ENCODE peak calls at places on chromosomes 11 and 22, in nine cellular contexts. T, U, Y, Q, X, K, M, O and J are unnamed samples.
A peak's percentile ranks its signal among the peaks of the same experiment; 100 is the strongest.

GRCh38 chr11:69918938-69919650 is 99.9 kb upstream of the FGF3 start:
- DNase-seq in Y (peak; percentile 25), K (peak; percentile 15), U (peak; percentile 82), O (peak; percentile 64), M (peak; percentile 7), Q (peak; percentile 34), T (peak; percentile 47), X (peak; percentile 89), J (peak; percentile 83)

GRCh38 chr22:43398246-43398645 is 13.6 kb upstream of the MPPED1 start:
- DNase-seq in Q (no peak), Y (no peak), U (no peak), X (no peak), K (no peak), M (no peak), O (no peak), T (no peak), J (no peak)

GRCh38 chr22:19291580-19292261 is at the start of gene CLTCL1:
- DNase-seq in K (no peak), T (peak; percentile 81), M (peak; percentile 54), X (peak; percentile 100), U (peak; percentile 82), Y (no peak), O (peak; percentile 60), Q (peak; percentile 34), J (peak; percentile 80)

GRCh38 chr22:46563381-46564083 is 26.1 kb upstream of the CELSR1 start:
- DNase-seq in M (peak; percentile 10), O (peak; percentile 72), K (no peak), Q (peak; percentile 66), Y (no peak), U (peak; percentile 87), T (no peak), X (peak; percentile 92), J (peak; percentile 87)

GRCh38 chr11:111676878-111677585 is 74.8 kb downstream of the SIK2 start:
- DNase-seq in O (no peak), M (no peak), Y (no peak), Q (no peak), U (no peak), X (no peak), T (no peak), K (no peak), J (no peak)

GRCh38 chr11:2526808-2527381 is 82.1 kb downstream of the KCNQ1 start:
- DNase-seq in O (no peak), M (no peak), Q (no peak), K (no peak), T (peak; percentile 4), Y (no peak), U (no peak), X (no peak), J (peak; percentile 37)

GRCh38 chr11:34415538-34415937 is 23.2 kb upstream of the CAT start:
- DNase-seq in K (no peak), X (no peak), M (no peak), T (no peak), U (no peak), O (no peak), Y (no peak), Q (no peak), J (no peak)

GRCh38 chr22:27318516-27318915 is 483.0 kb downstream of the MN1 start:
- DNase-seq in X (no peak), K (no peak), U (no peak), M (no peak), T (no peak), O (no peak), Q (no peak), Y (no peak), J (no peak)

GRCh38 chr11:13261600-13262061 is 16.0 kb upstream of the BMAL1 start:
- DNase-seq in T (no peak), U (no peak), X (no peak), Y (no peak), K (peak; percentile 52), M (no peak), O (no peak), Q (no peak), J (no peak)

GRCh38 chr11:60251485-60252207 is 8.7 kb upstream of the MS4A4E start:
- DNase-seq in Q (no peak), T (peak; percentile 2), U (no peak), X (peak; percentile 46), O (no peak), K (no peak), Y (no peak), M (no peak), J (no peak)

GRCh38 chr22:44691796-44692661 is 10.0 kb upstream of the PRR5 start:
- DNase-seq in Q (no peak), X (no peak), U (no peak), K (no peak), Y (no peak), T (no peak), O (no peak), M (no peak), J (no peak)

GRCh38 chr11:64379160-64379559 is 20.2 kb downstream of the RPS6KA4 start:
- DNase-seq in U (no peak), O (no peak), K (no peak), Q (no peak), T (no peak), M (no peak), Y (no peak), X (no peak), J (no peak)

GRCh38 chr11:66081505-66081904 is 11.4 kb downstream of the PACS1 start:
- DNase-seq in O (peak; percentile 76), M (no peak), X (no peak), K (no peak), Q (peak; percentile 56), T (peak; percentile 40), Y (no peak), U (peak; percentile 63), J (peak; percentile 63)

GRCh38 chr11:105164226-105164625 is 24.7 kb upstream of the CARD18 start:
- DNase-seq in K (no peak), U (no peak), Q (no peak), O (no peak), M (no peak), T (no peak), X (no peak), Y (no peak), J (no peak)

GRCh38 chr11:133842730-133843129 is 2.6 kb downstream of the SPATA19 start:
- DNase-seq in T (no peak), Q (no peak), X (no peak), U (no peak), O (no peak), Y (no peak), K (no peak), M (no peak), J (no peak)

GRCh38 chr11:71176812-71177211 is 75.6 kb downstream of the SHANK2 start:
- DNase-seq in K (no peak), Y (no peak), M (no peak), T (no peak), Q (no peak), O (no peak), U (no peak), X (no peak), J (no peak)